ENCODE peak calls at places on chromosomes 1 and 21, in four cellular contexts. W is psoas muscle, X is WERI-Rb-1, N is tibial artery. G is an unnamed sample.

GRCh38 chr1:21319447-21320407 is 29.5 kb upstream of the ECE1 start:
- DNase-seq in X (no peak), N (peak; percentile 72), W (no peak), G (no peak)

GRCh38 chr1:226355679-226356583 is 47.0 kb upstream of the LIN9 start:
- DNase-seq in X (peak; percentile 60), W (peak; percentile 70), N (no peak), G (no peak)

GRCh38 chr1:89203166-89203565 is 4.4 kb upstream of the GBP4 start:
- DNase-seq in W (no peak), X (no peak), N (no peak), G (no peak)

GRCh38 chr1:62436039-62436465 is 797 bp upstream of the USP1 start:
- DNase-seq in N (no peak), W (peak; percentile 98), X (no peak), G (peak; percentile 97)

GRCh38 chr1:89547563-89548485 is 23.2 kb downstream of the LRRC8B start:
- DNase-seq in W (peak; percentile 63), X (no peak), N (no peak), G (no peak)

GRCh38 chr21:46080171-46081021 is 17.5 kb upstream of the COL6A2 start:
- DNase-seq in W (peak; percentile 66), N (no peak), X (no peak), G (peak; percentile 44)

GRCh38 chr1:210288106-210288505 is 40.6 kb upstream of the HHAT start:
- DNase-seq in X (no peak), W (no peak), N (no peak), G (no peak)

GRCh38 chr1:153921803-153922075 is 1.0 kb downstream of the GATAD2B start:
- DNase-seq in W (no peak), N (no peak), X (no peak), G (no peak)

GRCh38 chr21:28516996-28517592 is 475.6 kb downstream of the LTN1 start:
- DNase-seq in X (peak; percentile 84), W (peak; percentile 69), N (peak; percentile 28), G (peak; percentile 57)

GRCh38 chr1:229848762-229849677 is 218.0 kb upstream of the GALNT2 start:
- DNase-seq in W (no peak), X (peak; percentile 16), N (no peak), G (no peak)

GRCh38 chr1:55558515-55558914 is 343.4 kb upstream of the USP24 start:
- DNase-seq in X (no peak), W (no peak), N (no peak), G (no peak)

DNA sequence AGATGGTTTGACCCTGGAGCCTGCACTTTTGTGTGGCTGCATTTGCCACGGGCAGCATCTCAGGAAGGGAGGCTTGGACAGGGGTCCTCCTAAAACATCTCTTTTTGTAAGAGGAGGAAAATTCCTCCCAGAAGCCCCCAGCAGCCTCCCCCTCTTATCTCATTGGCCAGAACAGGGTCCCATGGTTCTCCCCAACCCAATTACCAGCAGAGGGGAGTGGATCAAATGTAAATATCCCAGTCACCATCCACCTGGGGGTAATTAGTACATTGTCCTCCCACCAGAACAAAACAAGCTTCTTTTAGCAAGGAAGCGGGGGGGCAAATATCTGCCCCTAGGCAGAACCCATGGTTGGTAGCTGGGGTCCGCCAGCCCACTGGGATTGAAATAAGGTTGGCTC is 44.7 kb upstream of the TENT5B start:
- DNase-seq in X (no peak), W (no peak), N (no peak), G (no peak)
- H3K27ac ChIP-seq in X (peak overlapping the region; percentile 40), W (no peak overlapping the region), N (no peak overlapping the region), G (no peak overlapping the region)

GRCh38 chr1:165537351-165538107 is 6.3 kb upstream of the LRRC52 start:
- DNase-seq in X (no peak), N (no peak), W (no peak), G (no peak)
- H3K27ac ChIP-seq in X (peak overlapping the region; percentile 54), N (no peak overlapping the region), W (no peak overlapping the region), G (no peak overlapping the region)

DNA sequence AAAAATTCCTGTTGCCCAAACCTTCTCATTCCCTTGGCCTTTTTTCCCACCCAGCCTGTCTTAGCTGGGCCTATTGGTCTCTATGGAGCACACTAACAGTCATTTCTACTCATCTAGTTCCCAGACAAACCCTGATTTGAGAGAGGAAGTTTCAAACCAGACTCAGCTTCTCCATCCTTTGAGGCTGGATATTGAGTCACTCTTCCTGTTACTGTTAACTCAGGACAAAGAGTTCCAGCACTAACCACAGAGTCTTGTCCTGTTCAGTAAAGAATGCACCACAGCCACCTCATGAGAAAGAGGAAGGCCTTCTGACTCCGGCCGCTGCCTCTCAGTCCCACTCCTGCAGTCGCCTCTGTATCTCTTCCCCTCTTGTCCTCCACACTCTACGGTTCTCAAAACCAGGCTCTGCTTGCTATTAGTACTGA is 137.8 kb downstream of the PTPRC start:
- DNase-seq in W (no peak), X (no peak), N (peak; percentile 41), G (no peak)
- H3K27ac ChIP-seq in W (peak overlapping the region; percentile 60), X (no peak overlapping the region), N (no peak overlapping the region), G (peak overlapping the region; percentile 52)

GRCh38 chr21:44980562-44981489 is 41.0 kb downstream of the SLX9 start:
- DNase-seq in W (peak; percentile 51), N (no peak), X (no peak), G (no peak)
- H3K27ac ChIP-seq in W (no peak overlapping the region), N (peak overlapping the region; percentile 89), X (peak overlapping the region; percentile 35), G (no peak overlapping the region)